ENCODE peak calls at places on chromosomes 2 and 18, in four cellular contexts. W is left lung, U is OCI-LY7, L is psoas muscle. A is an unnamed sample.

GRCh38 chr2:3493610-3493997 is 25.7 kb downstream of the ADI1 start:
- DNase-seq in U (no peak), W (no peak), L (no peak), A (no peak)

GRCh38 chr2:215022418-215022817 is 116.0 kb downstream of the ABCA12 start:
- DNase-seq in W (no peak), L (no peak), U (no peak), A (no peak)

GRCh38 chr18:470661-471501 is 29.6 kb downstream of the COLEC12 start:
- DNase-seq in U (no peak), L (no peak), W (no peak), A (no peak)

GRCh38 chr2:65120990-65121693 is 8.8 kb downstream of the RAB1A start:
- DNase-seq in U (no peak), L (no peak), W (no peak), A (no peak)

GRCh38 chr18:78506031-78506461 is 473.6 kb upstream of the SALL3 start:
- DNase-seq in U (no peak), L (no peak), W (no peak), A (no peak)

GRCh38 chr2:190679813-190680591 is 31.1 kb downstream of the NAB1 start:
- DNase-seq in U (peak), L (peak), W (peak), A (no peak)

GRCh38 chr2:215532844-215533243 is 97.0 kb upstream of the FN1 start:
- DNase-seq in L (no peak), W (no peak), U (no peak), A (no peak)

GRCh38 chr2:15882761-15883497 is 57.4 kb upstream of the MYCN start:
- DNase-seq in L (no peak), W (no peak), U (no peak), A (no peak)

GRCh38 chr18:8744656-8745055 is 39.3 kb downstream of the MTCL1 start:
- DNase-seq in U (peak), W (no peak), L (no peak), A (no peak)

GRCh38 chr2:48249093-48249492 is 280.9 kb upstream of the STON1 start:
- DNase-seq in U (no peak), W (no peak), L (no peak), A (no peak)
- H3K4me3 ChIP-seq in U (no peak), W (no peak), L (peak), A (no peak)

GRCh38 chr18:32769242-32770180 is 3.3 kb downstream of the KLHL14 start:
- DNase-seq in W (no peak), U (peak), L (peak), A (no peak)
- TF ChIP-seq CTCF in W (no peak), U (peak), L (no peak), A (no peak)

GRCh38 chr2:38095996-38096861 is 20.3 kb upstream of the CYP1B1 start:
- DNase-seq in U (no peak), L (peak), W (no peak), A (no peak)

GRCh38 chr2:38098351-38099095 is 22.6 kb upstream of the CYP1B1 start:
- DNase-seq in U (no peak), L (no peak), W (no peak), A (no peak)

GRCh38 chr2:38095655-38095995 is 19.7 kb upstream of the CYP1B1 start:
- DNase-seq in L (no peak), W (no peak), U (no peak), A (no peak)

GRCh38 chr2:38097611-38098350 is 21.8 kb upstream of the CYP1B1 start:
- DNase-seq in U (no peak), L (no peak), W (no peak), A (no peak)

GRCh38 chr2:38099096-38099997 is 23.4 kb upstream of the CYP1B1 start:
- DNase-seq in U (no peak), W (no peak), L (no peak), A (no peak)
- H3K27ac ChIP-seq in U (no peak), W (peak), L (no peak), A (no peak)

DNA sequence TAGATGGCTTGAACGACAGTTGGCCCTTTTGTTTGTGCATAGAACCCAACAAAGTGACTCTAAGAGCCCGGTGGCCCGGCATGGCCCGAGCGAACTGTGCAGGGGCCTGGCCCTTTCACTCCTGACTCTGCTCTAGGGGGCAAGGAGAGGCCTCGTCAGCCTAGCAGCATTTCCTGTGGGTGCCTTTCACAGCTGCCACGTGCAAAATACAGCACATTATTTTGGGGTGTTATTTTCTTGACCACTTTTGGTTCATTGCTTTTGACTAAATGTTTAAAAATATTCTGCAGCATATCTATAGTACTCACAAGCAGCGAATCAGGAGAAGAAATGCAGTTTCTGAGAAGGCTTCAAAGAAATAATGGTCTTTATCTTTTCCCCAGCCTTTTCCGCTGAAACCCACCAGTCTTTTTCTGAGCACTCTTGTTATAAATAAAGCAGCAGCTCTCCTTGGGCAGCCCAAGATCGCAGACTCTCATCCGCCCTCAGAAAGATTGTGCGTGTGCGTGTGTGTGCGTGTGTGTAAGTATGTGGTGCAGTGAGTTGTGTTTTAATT is 31.3 kb downstream of the DGKD start:
- DNase-seq in L (no peak), W (no peak), U (peak), A (no peak)
- H3K4me3 ChIP-seq in L (no peak), W (no peak), U (peak), A (no peak)